ENCODE peak calls at places on chromosomes 4 and X, in seven cellular contexts. H, P, L, J, G, B and A are unnamed samples.

GRCh38 chr4:121198261-121198660 is 34.1 kb upstream of the TNIP3 start:
- DNase-seq in H (no peak), P (no peak), L (no peak), J (no peak), G (no peak), B (no peak), A (no peak)

GRCh38 chrX:11100281-11101035 is 10.7 kb upstream of the HCCS start:
- DNase-seq in H (peak; percentile 75), P (no peak), L (peak; percentile 54), J (no peak), G (peak; percentile 1), B (no peak), A (no peak)

GRCh38 chr4:179325181-179325580 is 1882.9 kb upstream of the AGA start:
- DNase-seq in H (no peak), P (no peak), L (no peak), J (no peak), G (no peak), B (no peak), A (no peak)

GRCh38 chr4:82983450-82983849 is 27.2 kb downstream of the LIN54 start:
- DNase-seq in H (no peak), P (no peak), L (no peak), J (no peak), G (no peak), B (no peak), A (no peak)

GRCh38 chrX:47513697-47514085 is 30.7 kb upstream of the ZNF41 start:
- DNase-seq in H (no peak), P (no peak), L (no peak), J (no peak), G (no peak), B (no peak), A (no peak)

GRCh38 chr4:106266201-106266600 is 49.8 kb downstream of the TBCK start:
- DNase-seq in H (peak; percentile 66), P (no peak), L (no peak), J (no peak), G (no peak), B (no peak), A (no peak)

GRCh38 chr4:184401397-184402171 is 72.8 kb downstream of the IRF2 start:
- DNase-seq in H (no peak), P (no peak), L (peak; percentile 84), J (no peak), G (no peak), B (no peak), A (no peak)

GRCh38 chrX:96407043-96407442 is 277.6 kb upstream of the DIAPH2 start:
- DNase-seq in H (peak; percentile 31), P (no peak), L (no peak), J (no peak), G (no peak), B (no peak), A (no peak)

GRCh38 chrX:132877954-132878536 is 80.4 kb downstream of the HS6ST2 start:
- DNase-seq in H (peak; percentile 27), P (no peak), L (no peak), J (no peak), G (no peak), B (no peak), A (no peak)

GRCh38 chr4:163702736-163703135 is 208.2 kb downstream of the TMA16 start:
- DNase-seq in H (no peak), P (no peak), L (no peak), J (no peak), G (no peak), B (no peak), A (no peak)

GRCh38 chr4:48642421-48643144 is 137.5 kb downstream of the FRYL start:
- DNase-seq in H (no peak), P (no peak), L (no peak), J (no peak), G (no peak), B (no peak), A (no peak)

GRCh38 chrX:115400960-115401359 is 111.4 kb downstream of the LUZP4 start:
- DNase-seq in H (no peak), P (no peak), L (peak; percentile 9), J (no peak), G (peak; percentile 1), B (no peak), A (no peak)